ENCODE peak calls at places on chromosome 6, in ten cellular contexts. C, F, T, V, U, S, D, I, Z and W are unnamed samples.

GRCh38 chr6:124963416-124964083 is 1.3 kb downstream of the RNF217 start:
- DNase-seq in I (no peak), V (no peak), T (no peak), D (no peak), F (peak), U (no peak), Z (peak), S (no peak), C (no peak), W (peak)

GRCh38 chr6:152368761-152369624 is 268.2 kb downstream of the SYNE1 start:
- DNase-seq in Z (no peak), C (no peak), S (no peak), I (no peak), F (no peak), V (no peak), D (peak), T (peak), U (no peak), W (no peak)

GRCh38 chr6:84515082-84515481 is 249.3 kb downstream of the TBX18 start:
- DNase-seq in C (no peak), U (no peak), T (no peak), Z (no peak), F (no peak), S (no peak), V (no peak), I (no peak), D (no peak), W (peak)

GRCh38 chr6:32116674-32117073 is 7.5 kb upstream of the TNXB start:
- DNase-seq in F (no peak), D (no peak), I (no peak), V (no peak), S (peak), U (peak), T (no peak), Z (peak), C (no peak), W (no peak)

GRCh38 chr6:169328112-169328801 is 74.6 kb upstream of the THBS2 start:
- DNase-seq in V (no peak), C (no peak), U (no peak), I (no peak), D (no peak), S (no peak), F (no peak), T (no peak), Z (no peak), W (no peak)

GRCh38 chr6:140956567-140957306 is 1176.0 kb upstream of the GJE1 start:
- DNase-seq in C (no peak), U (no peak), S (no peak), Z (peak), V (no peak), T (no peak), I (no peak), D (peak), F (no peak), W (no peak)

GRCh38 chr6:10518461-10519216 is 2.5 kb upstream of the GCNT2 start:
- DNase-seq in U (no peak), T (no peak), I (no peak), V (no peak), C (no peak), S (no peak), F (no peak), D (no peak), Z (no peak), W (peak)

GRCh38 chr6:135853227-135853626 is 1.7 kb downstream of the PDE7B start:
- DNase-seq in F (no peak), S (no peak), D (no peak), U (no peak), I (peak), V (no peak), Z (no peak), C (no peak), T (no peak), W (no peak)

GRCh38 chr6:53846250-53846649 is 51.4 kb downstream of the LRRC1 start:
- DNase-seq in F (no peak), U (no peak), D (peak), V (no peak), I (no peak), T (no peak), S (no peak), C (no peak), Z (no peak), W (no peak)

GRCh38 chr6:14966111-14966901 is 279.6 kb upstream of the JARID2 start:
- DNase-seq in U (no peak), S (no peak), D (no peak), I (no peak), C (no peak), Z (no peak), F (no peak), V (no peak), T (no peak), W (no peak)

GRCh38 chr6:87945181-87945580 is 102.5 kb upstream of the SPACA1 start:
- DNase-seq in V (no peak), D (no peak), T (no peak), S (no peak), C (no peak), F (no peak), Z (no peak), U (no peak), I (no peak), W (no peak)

GRCh38 chr6:32685603-32686002 is 19.1 kb upstream of the HLA-DQB1 start:
- DNase-seq in U (no peak), Z (no peak), C (no peak), V (no peak), S (peak), D (no peak), I (peak), T (no peak), F (no peak), W (no peak)

GRCh38 chr6:38957426-38957825 is 91.2 kb upstream of the GLP1R start:
- DNase-seq in I (no peak), F (no peak), T (no peak), D (no peak), U (no peak), Z (no peak), V (no peak), C (no peak), S (no peak), W (no peak)

GRCh38 chr6:64037421-64037820 is 401.8 kb downstream of the PHF3 start:
- DNase-seq in D (no peak), C (no peak), S (no peak), F (no peak), T (no peak), I (no peak), U (no peak), V (no peak), Z (no peak), W (no peak)

GRCh38 chr6:144134737-144135136 is 15.6 kb upstream of the STX11 start:
- DNase-seq in F (no peak), D (no peak), U (no peak), C (no peak), V (no peak), Z (no peak), S (no peak), T (no peak), I (no peak), W (no peak)

GRCh38 chr6:166112580-166112979 is 55.1 kb downstream of the TBXT start:
- DNase-seq in I (no peak), C (no peak), Z (no peak), S (no peak), D (no peak), U (no peak), T (peak), V (no peak), F (no peak), W (peak)

GRCh38 chr6:104640761-104641160 is 219.0 kb downstream of the HACE1 start:
- DNase-seq in Z (no peak), T (no peak), I (no peak), D (no peak), C (no peak), V (no peak), F (no peak), S (no peak), U (no peak), W (no peak)

GRCh38 chr6:17431581-17431980 is 38.2 kb downstream of the CAP2 start:
- DNase-seq in T (no peak), S (no peak), Z (no peak), F (no peak), U (no peak), V (no peak), C (no peak), I (no peak), D (no peak), W (no peak)

GRCh38 chr6:131803007-131803769 is 4.6 kb upstream of the ENPP1 start:
- DNase-seq in C (no peak), T (no peak), I (no peak), U (no peak), V (no peak), S (no peak), F (no peak), D (no peak), Z (no peak), W (no peak)

GRCh38 chr6:41966961-41967311 is 25.3 kb upstream of the CCND3 start:
- DNase-seq in V (no peak), F (peak), T (no peak), D (no peak), Z (no peak), C (no peak), S (no peak), U (no peak), I (no peak), W (peak)